ENCODE peak calls at places on chromosomes 1 and 21, in nine cellular contexts. One of them, this sample, is unnamed.

GRCh38 chr1:200731654-200732332 is 6.9 kb upstream of the CAMSAP2 start:
- DNase-seq in CD8-positive, alpha-beta T cell: no peak
- DNase-seq in cardiac fibroblast: no peak
- DNase-seq in testis: peak
- DNase-seq in skeletal muscle cell: no peak
- DNase-seq in adrenal gland: no peak
- DNase-seq in kidney glomerular epithelial cell: no peak
- DNase-seq in NCI-H345: no peak
- DNase-seq in activated T-helper 1 cell treated with anti-CD3 and anti-CD28 coated beads, Interleukin-2, amount 50 U/mL, for 16 hours: no peak
- DNase-seq in this sample: no peak

GRCh38 chr1:112524251-112524650 is 15.5 kb downstream of the WNT2B start:
- DNase-seq in testis: peak
- DNase-seq in NCI-H345: no peak
- DNase-seq in kidney glomerular epithelial cell: peak
- DNase-seq in cardiac fibroblast: peak
- DNase-seq in activated T-helper 1 cell treated with anti-CD3 and anti-CD28 coated beads, Interleukin-2, amount 50 U/mL, for 16 hours: no peak
- DNase-seq in adrenal gland: no peak
- DNase-seq in skeletal muscle cell: no peak
- DNase-seq in CD8-positive, alpha-beta T cell: no peak
- DNase-seq in this sample: no peak

GRCh38 chr1:108575241-108575850 is 15.4 kb downstream of the EEIG2 start:
- DNase-seq in adrenal gland: no peak
- DNase-seq in testis: no peak
- DNase-seq in activated T-helper 1 cell treated with anti-CD3 and anti-CD28 coated beads, Interleukin-2, amount 50 U/mL, for 16 hours: no peak
- DNase-seq in cardiac fibroblast: peak
- DNase-seq in kidney glomerular epithelial cell: no peak
- DNase-seq in NCI-H345: no peak
- DNase-seq in CD8-positive, alpha-beta T cell: no peak
- DNase-seq in skeletal muscle cell: no peak
- DNase-seq in this sample: no peak

GRCh38 chr1:85428471-85429077 is 36.4 kb downstream of the DDAH1 start:
- DNase-seq in NCI-H345: no peak
- DNase-seq in skeletal muscle cell: no peak
- DNase-seq in kidney glomerular epithelial cell: no peak
- DNase-seq in testis: no peak
- DNase-seq in cardiac fibroblast: no peak
- DNase-seq in activated T-helper 1 cell treated with anti-CD3 and anti-CD28 coated beads, Interleukin-2, amount 50 U/mL, for 16 hours: no peak
- DNase-seq in CD8-positive, alpha-beta T cell: no peak
- DNase-seq in adrenal gland: no peak
- DNase-seq in this sample: no peak

GRCh38 chr1:224213438-224214119 is 30.5 kb downstream of the DEGS1 start:
- DNase-seq in activated T-helper 1 cell treated with anti-CD3 and anti-CD28 coated beads, Interleukin-2, amount 50 U/mL, for 16 hours: no peak
- DNase-seq in adrenal gland: no peak
- DNase-seq in cardiac fibroblast: no peak
- DNase-seq in kidney glomerular epithelial cell: peak
- DNase-seq in testis: no peak
- DNase-seq in CD8-positive, alpha-beta T cell: no peak
- DNase-seq in NCI-H345: no peak
- DNase-seq in skeletal muscle cell: no peak
- DNase-seq in this sample: no peak

GRCh38 chr1:3185896-3186525 is 117.0 kb downstream of the PRDM16 start:
- DNase-seq in testis: no peak
- DNase-seq in NCI-H345: no peak
- DNase-seq in CD8-positive, alpha-beta T cell: no peak
- DNase-seq in activated T-helper 1 cell treated with anti-CD3 and anti-CD28 coated beads, Interleukin-2, amount 50 U/mL, for 16 hours: no peak
- DNase-seq in adrenal gland: no peak
- DNase-seq in cardiac fibroblast: no peak
- DNase-seq in skeletal muscle cell: no peak
- DNase-seq in kidney glomerular epithelial cell: no peak
- DNase-seq in this sample: no peak

GRCh38 chr21:29233611-29234540 is 64.8 kb upstream of the BACH1 start:
- DNase-seq in testis: no peak
- DNase-seq in cardiac fibroblast: no peak
- DNase-seq in kidney glomerular epithelial cell: no peak
- DNase-seq in NCI-H345: no peak
- DNase-seq in activated T-helper 1 cell treated with anti-CD3 and anti-CD28 coated beads, Interleukin-2, amount 50 U/mL, for 16 hours: no peak
- DNase-seq in CD8-positive, alpha-beta T cell: no peak
- DNase-seq in adrenal gland: no peak
- DNase-seq in skeletal muscle cell: no peak
- DNase-seq in this sample: no peak

GRCh38 chr1:73026114-73026513 is 743.8 kb upstream of the NEGR1 start:
- DNase-seq in activated T-helper 1 cell treated with anti-CD3 and anti-CD28 coated beads, Interleukin-2, amount 50 U/mL, for 16 hours: no peak
- DNase-seq in cardiac fibroblast: no peak
- DNase-seq in skeletal muscle cell: no peak
- DNase-seq in testis: no peak
- DNase-seq in NCI-H345: no peak
- DNase-seq in adrenal gland: no peak
- DNase-seq in CD8-positive, alpha-beta T cell: no peak
- DNase-seq in kidney glomerular epithelial cell: no peak
- DNase-seq in this sample: no peak

GRCh38 chr1:101051688-101052638 is 26.4 kb upstream of the DPH5 start:
- DNase-seq in testis: no peak
- DNase-seq in activated T-helper 1 cell treated with anti-CD3 and anti-CD28 coated beads, Interleukin-2, amount 50 U/mL, for 16 hours: no peak
- DNase-seq in CD8-positive, alpha-beta T cell: no peak
- DNase-seq in NCI-H345: no peak
- DNase-seq in adrenal gland: no peak
- DNase-seq in skeletal muscle cell: no peak
- DNase-seq in cardiac fibroblast: no peak
- DNase-seq in kidney glomerular epithelial cell: no peak
- DNase-seq in this sample: no peak

GRCh38 chr1:172653015-172653709 is 5.7 kb upstream of the FASLG start:
- DNase-seq in activated T-helper 1 cell treated with anti-CD3 and anti-CD28 coated beads, Interleukin-2, amount 50 U/mL, for 16 hours: no peak
- DNase-seq in adrenal gland: no peak
- DNase-seq in skeletal muscle cell: no peak
- DNase-seq in kidney glomerular epithelial cell: no peak
- DNase-seq in CD8-positive, alpha-beta T cell: no peak
- DNase-seq in testis: no peak
- DNase-seq in cardiac fibroblast: peak
- DNase-seq in NCI-H345: no peak
- DNase-seq in this sample: no peak

GRCh38 chr1:101198842-101199636 is 37.8 kb upstream of the S1PR1 start:
- DNase-seq in skeletal muscle cell: no peak
- DNase-seq in cardiac fibroblast: no peak
- DNase-seq in CD8-positive, alpha-beta T cell: no peak
- DNase-seq in activated T-helper 1 cell treated with anti-CD3 and anti-CD28 coated beads, Interleukin-2, amount 50 U/mL, for 16 hours: no peak
- DNase-seq in testis: no peak
- DNase-seq in adrenal gland: no peak
- DNase-seq in NCI-H345: no peak
- DNase-seq in kidney glomerular epithelial cell: no peak
- DNase-seq in this sample: no peak

GRCh38 chr1:154325583-154326545 is 539 bp downstream of the ATP8B2 start:
- DNase-seq in adrenal gland: peak
- DNase-seq in NCI-H345: peak
- DNase-seq in CD8-positive, alpha-beta T cell: no peak
- DNase-seq in testis: peak
- DNase-seq in cardiac fibroblast: peak
- DNase-seq in kidney glomerular epithelial cell: peak
- DNase-seq in skeletal muscle cell: peak
- DNase-seq in activated T-helper 1 cell treated with anti-CD3 and anti-CD28 coated beads, Interleukin-2, amount 50 U/mL, for 16 hours: no peak
- DNase-seq in this sample: peak

GRCh38 chr21:34535886-34536285 is 23.9 kb upstream of the KCNE1 start:
- DNase-seq in NCI-H345: no peak
- DNase-seq in cardiac fibroblast: no peak
- DNase-seq in CD8-positive, alpha-beta T cell: no peak
- DNase-seq in kidney glomerular epithelial cell: no peak
- DNase-seq in testis: no peak
- DNase-seq in adrenal gland: no peak
- DNase-seq in activated T-helper 1 cell treated with anti-CD3 and anti-CD28 coated beads, Interleukin-2, amount 50 U/mL, for 16 hours: no peak
- DNase-seq in skeletal muscle cell: no peak
- DNase-seq in this sample: no peak

GRCh38 chr1:231690072-231690471 is 63.5 kb downstream of the DISC1 start:
- DNase-seq in skeletal muscle cell: no peak
- DNase-seq in NCI-H345: peak
- DNase-seq in activated T-helper 1 cell treated with anti-CD3 and anti-CD28 coated beads, Interleukin-2, amount 50 U/mL, for 16 hours: no peak
- DNase-seq in adrenal gland: no peak
- DNase-seq in cardiac fibroblast: no peak
- DNase-seq in kidney glomerular epithelial cell: no peak
- DNase-seq in CD8-positive, alpha-beta T cell: no peak
- DNase-seq in testis: no peak
- DNase-seq in this sample: no peak

GRCh38 chr1:24427469-24427862 is 11.9 kb downstream of the NIPAL3 start:
- DNase-seq in CD8-positive, alpha-beta T cell: no peak
- DNase-seq in activated T-helper 1 cell treated with anti-CD3 and anti-CD28 coated beads, Interleukin-2, amount 50 U/mL, for 16 hours: no peak
- DNase-seq in cardiac fibroblast: no peak
- DNase-seq in kidney glomerular epithelial cell: no peak
- DNase-seq in adrenal gland: no peak
- DNase-seq in NCI-H345: peak
- DNase-seq in skeletal muscle cell: no peak
- DNase-seq in testis: no peak
- DNase-seq in this sample: no peak

GRCh38 chr1:223421676-223422075 is 28.5 kb downstream of the CCDC185 start:
- DNase-seq in cardiac fibroblast: no peak
- DNase-seq in kidney glomerular epithelial cell: no peak
- DNase-seq in testis: no peak
- DNase-seq in skeletal muscle cell: no peak
- DNase-seq in NCI-H345: no peak
- DNase-seq in activated T-helper 1 cell treated with anti-CD3 and anti-CD28 coated beads, Interleukin-2, amount 50 U/mL, for 16 hours: no peak
- DNase-seq in CD8-positive, alpha-beta T cell: no peak
- DNase-seq in adrenal gland: no peak
- DNase-seq in this sample: no peak

GRCh38 chr1:59014827-59015226 is 231.0 kb upstream of the JUN start:
- DNase-seq in CD8-positive, alpha-beta T cell: no peak
- DNase-seq in kidney glomerular epithelial cell: no peak
- DNase-seq in skeletal muscle cell: no peak
- DNase-seq in adrenal gland: no peak
- DNase-seq in activated T-helper 1 cell treated with anti-CD3 and anti-CD28 coated beads, Interleukin-2, amount 50 U/mL, for 16 hours: no peak
- DNase-seq in NCI-H345: no peak
- DNase-seq in cardiac fibroblast: no peak
- DNase-seq in testis: no peak
- DNase-seq in this sample: no peak

GRCh38 chr1:58064281-58064680 is 482.2 kb downstream of the OMA1 start:
- DNase-seq in testis: no peak
- DNase-seq in NCI-H345: no peak
- DNase-seq in cardiac fibroblast: no peak
- DNase-seq in CD8-positive, alpha-beta T cell: no peak
- DNase-seq in activated T-helper 1 cell treated with anti-CD3 and anti-CD28 coated beads, Interleukin-2, amount 50 U/mL, for 16 hours: no peak
- DNase-seq in adrenal gland: no peak
- DNase-seq in skeletal muscle cell: no peak
- DNase-seq in kidney glomerular epithelial cell: no peak
- DNase-seq in this sample: no peak

GRCh38 chr1:2496087-2496622 is 20.1 kb downstream of the PLCH2 start:
- DNase-seq in skeletal muscle cell: no peak
- DNase-seq in NCI-H345: no peak
- DNase-seq in testis: no peak
- DNase-seq in kidney glomerular epithelial cell: no peak
- DNase-seq in cardiac fibroblast: no peak
- DNase-seq in adrenal gland: no peak
- DNase-seq in CD8-positive, alpha-beta T cell: no peak
- DNase-seq in activated T-helper 1 cell treated with anti-CD3 and anti-CD28 coated beads, Interleukin-2, amount 50 U/mL, for 16 hours: no peak
- DNase-seq in this sample: no peak

GRCh38 chr21:25772680-25773079 is 37.9 kb downstream of the GABPA start:
- DNase-seq in cardiac fibroblast: peak
- DNase-seq in skeletal muscle cell: no peak
- DNase-seq in activated T-helper 1 cell treated with anti-CD3 and anti-CD28 coated beads, Interleukin-2, amount 50 U/mL, for 16 hours: no peak
- DNase-seq in kidney glomerular epithelial cell: no peak
- DNase-seq in CD8-positive, alpha-beta T cell: no peak
- DNase-seq in testis: no peak
- DNase-seq in adrenal gland: no peak
- DNase-seq in NCI-H345: no peak
- DNase-seq in this sample: no peak

GRCh38 chr21:33522950-33523349 is 19.0 kb downstream of the GART start:
- DNase-seq in skeletal muscle cell: no peak
- DNase-seq in activated T-helper 1 cell treated with anti-CD3 and anti-CD28 coated beads, Interleukin-2, amount 50 U/mL, for 16 hours: no peak
- DNase-seq in testis: no peak
- DNase-seq in cardiac fibroblast: no peak
- DNase-seq in CD8-positive, alpha-beta T cell: no peak
- DNase-seq in kidney glomerular epithelial cell: no peak
- DNase-seq in NCI-H345: no peak
- DNase-seq in adrenal gland: no peak
- DNase-seq in this sample: no peak

GRCh38 chr21:45892156-45892919 is 89.2 kb upstream of the COL6A1 start:
- DNase-seq in NCI-H345: no peak
- DNase-seq in testis: no peak
- DNase-seq in skeletal muscle cell: no peak
- DNase-seq in adrenal gland: no peak
- DNase-seq in CD8-positive, alpha-beta T cell: no peak
- DNase-seq in kidney glomerular epithelial cell: no peak
- DNase-seq in cardiac fibroblast: no peak
- DNase-seq in activated T-helper 1 cell treated with anti-CD3 and anti-CD28 coated beads, Interleukin-2, amount 50 U/mL, for 16 hours: no peak
- DNase-seq in this sample: no peak

GRCh38 chr21:31426235-31426797 is 82.3 kb upstream of the TIAM1 start:
- DNase-seq in activated T-helper 1 cell treated with anti-CD3 and anti-CD28 coated beads, Interleukin-2, amount 50 U/mL, for 16 hours: no peak
- DNase-seq in testis: no peak
- DNase-seq in CD8-positive, alpha-beta T cell: no peak
- DNase-seq in adrenal gland: no peak
- DNase-seq in cardiac fibroblast: peak
- DNase-seq in NCI-H345: no peak
- DNase-seq in kidney glomerular epithelial cell: peak
- DNase-seq in skeletal muscle cell: no peak
- DNase-seq in this sample: no peak

GRCh38 chr1:201640624-201641023 is 101.7 kb downstream of the NAV1 start:
- DNase-seq in adrenal gland: no peak
- DNase-seq in testis: no peak
- DNase-seq in activated T-helper 1 cell treated with anti-CD3 and anti-CD28 coated beads, Interleukin-2, amount 50 U/mL, for 16 hours: no peak
- DNase-seq in NCI-H345: no peak
- DNase-seq in skeletal muscle cell: no peak
- DNase-seq in kidney glomerular epithelial cell: no peak
- DNase-seq in cardiac fibroblast: peak
- DNase-seq in CD8-positive, alpha-beta T cell: no peak
- DNase-seq in this sample: no peak

GRCh38 chr1:119160435-119160834 is 20.0 kb upstream of the WARS2 start:
- DNase-seq in adrenal gland: no peak
- DNase-seq in CD8-positive, alpha-beta T cell: no peak
- DNase-seq in kidney glomerular epithelial cell: no peak
- DNase-seq in skeletal muscle cell: peak
- DNase-seq in activated T-helper 1 cell treated with anti-CD3 and anti-CD28 coated beads, Interleukin-2, amount 50 U/mL, for 16 hours: no peak
- DNase-seq in testis: no peak
- DNase-seq in NCI-H345: no peak
- DNase-seq in cardiac fibroblast: no peak
- DNase-seq in this sample: no peak

GRCh38 chr1:42035205-42035829 is 116.6 kb upstream of the HIVEP3 start:
- DNase-seq in testis: peak
- DNase-seq in NCI-H345: peak
- DNase-seq in activated T-helper 1 cell treated with anti-CD3 and anti-CD28 coated beads, Interleukin-2, amount 50 U/mL, for 16 hours: peak
- DNase-seq in CD8-positive, alpha-beta T cell: peak
- DNase-seq in cardiac fibroblast: peak
- DNase-seq in skeletal muscle cell: peak
- DNase-seq in kidney glomerular epithelial cell: no peak
- DNase-seq in adrenal gland: peak
- DNase-seq in this sample: peak

GRCh38 chr1:227934476-227935313 is 13.0 kb downstream of the WNT9A start:
- DNase-seq in activated T-helper 1 cell treated with anti-CD3 and anti-CD28 coated beads, Interleukin-2, amount 50 U/mL, for 16 hours: no peak
- DNase-seq in NCI-H345: no peak
- DNase-seq in cardiac fibroblast: peak
- DNase-seq in adrenal gland: no peak
- DNase-seq in skeletal muscle cell: peak
- DNase-seq in testis: no peak
- DNase-seq in CD8-positive, alpha-beta T cell: no peak
- DNase-seq in kidney glomerular epithelial cell: no peak
- DNase-seq in this sample: no peak

GRCh38 chr1:85339089-85339488 is 62.7 kb upstream of the BCL10 start:
- DNase-seq in testis: no peak
- DNase-seq in adrenal gland: no peak
- DNase-seq in activated T-helper 1 cell treated with anti-CD3 and anti-CD28 coated beads, Interleukin-2, amount 50 U/mL, for 16 hours: no peak
- DNase-seq in NCI-H345: no peak
- DNase-seq in kidney glomerular epithelial cell: peak
- DNase-seq in cardiac fibroblast: peak
- DNase-seq in skeletal muscle cell: no peak
- DNase-seq in CD8-positive, alpha-beta T cell: no peak
- DNase-seq in this sample: no peak

GRCh38 chr1:14880456-14881316 is 272.9 kb upstream of the TMEM51 start:
- DNase-seq in adrenal gland: no peak
- DNase-seq in kidney glomerular epithelial cell: no peak
- DNase-seq in activated T-helper 1 cell treated with anti-CD3 and anti-CD28 coated beads, Interleukin-2, amount 50 U/mL, for 16 hours: no peak
- DNase-seq in NCI-H345: no peak
- DNase-seq in cardiac fibroblast: no peak
- DNase-seq in CD8-positive, alpha-beta T cell: no peak
- DNase-seq in skeletal muscle cell: no peak
- DNase-seq in testis: no peak
- DNase-seq in this sample: no peak

GRCh38 chr1:10242135-10242534 is 31.8 kb downstream of the KIF1B start:
- DNase-seq in activated T-helper 1 cell treated with anti-CD3 and anti-CD28 coated beads, Interleukin-2, amount 50 U/mL, for 16 hours: no peak
- DNase-seq in kidney glomerular epithelial cell: no peak
- DNase-seq in NCI-H345: no peak
- DNase-seq in testis: no peak
- DNase-seq in CD8-positive, alpha-beta T cell: no peak
- DNase-seq in adrenal gland: no peak
- DNase-seq in skeletal muscle cell: no peak
- DNase-seq in cardiac fibroblast: no peak
- DNase-seq in this sample: no peak

GRCh38 chr1:85359874-85360708 is 83.7 kb upstream of the BCL10 start:
- DNase-seq in cardiac fibroblast: peak
- DNase-seq in kidney glomerular epithelial cell: no peak
- DNase-seq in activated T-helper 1 cell treated with anti-CD3 and anti-CD28 coated beads, Interleukin-2, amount 50 U/mL, for 16 hours: no peak
- DNase-seq in CD8-positive, alpha-beta T cell: no peak
- DNase-seq in adrenal gland: no peak
- DNase-seq in skeletal muscle cell: no peak
- DNase-seq in NCI-H345: no peak
- DNase-seq in testis: no peak
- DNase-seq in this sample: no peak